ENCODE peak calls at places on chromosomes 12 and 14, in four cellular contexts. B is cardiac fibroblast, N is HEK293T, X is A549. U is an unnamed sample.

GRCh38 chr14:56378474-56378873 is 201.1 kb upstream of the TMEM260 start:
- DNase-seq in B (peak; percentile 87), N (no peak), X (no peak), U (no peak)

GRCh38 chr12:40015360-40015759 is 90.5 kb downstream of the SLC2A13 start:
- DNase-seq in B (no peak), N (no peak), X (peak; percentile 33), U (no peak)

GRCh38 chr12:103391103-103391502 is 104.7 kb downstream of the C12orf42 start:
- DNase-seq in B (no peak), N (no peak), X (no peak), U (no peak)

GRCh38 chr12:32437095-32437515 is 37.7 kb downstream of the FGD4 start:
- DNase-seq in B (peak; percentile 88), N (no peak), X (peak; percentile 92), U (no peak)

GRCh38 chr12:4421590-4422031 is 24.0 kb downstream of the FGF6 start:
- DNase-seq in B (peak; percentile 39), N (peak; percentile 72), X (peak; percentile 41), U (peak; percentile 46)

GRCh38 chr12:47397664-47398281 is 308.1 kb downstream of the RPAP3 start:
- DNase-seq in B (peak; percentile 84), N (peak; percentile 33), X (peak; percentile 95), U (no peak)

GRCh38 chr14:57085801-57086200 is 182.9 kb downstream of the EXOC5 start:
- DNase-seq in B (no peak), N (no peak), X (no peak), U (no peak)

GRCh38 chr12:28535216-28535615 is 345.0 kb downstream of the CCDC91 start:
- DNase-seq in B (peak; percentile 63), N (no peak), X (no peak), U (no peak)

GRCh38 chr14:78633747-78634146 is 463.6 kb downstream of the NRXN3 start:
- DNase-seq in B (no peak), N (no peak), X (no peak), U (peak; percentile 12)

GRCh38 chr14:55071051-55071450 is 19.6 kb downstream of the MAPK1IP1L start:
- DNase-seq in B (no peak), N (no peak), X (no peak), U (no peak)

GRCh38 chr14:75310295-75311059 is 31.8 kb downstream of the FOS start:
- DNase-seq in B (peak; percentile 99), N (no peak), X (peak; percentile 80), U (peak; percentile 31)

GRCh38 chr12:112906712-112907414 is at the start of gene OAS1:
- DNase-seq in B (peak; percentile 81), N (no peak), X (peak; percentile 79), U (no peak)

GRCh38 chr12:116099664-116100432 is 177.6 kb downstream of the MED13L start:
- DNase-seq in B (no peak), N (no peak), X (no peak), U (no peak)

U was measured in neural crest cell.